ENCODE peak calls at places on chromosomes 2 and 18, in eight cellular contexts. Q, F, A, J, K, D, X and R are unnamed samples.
A peak's percentile ranks its signal among the peaks of the same experiment; 100 is the strongest.

GRCh38 chr2:205377324-205377723 is 305.0 kb upstream of the NRP2 start:
- DNase-seq in Q (no peak), F (no peak), A (no peak), J (no peak), K (no peak), D (no peak), X (no peak), R (no peak)

GRCh38 chr18:27778925-27779324 is 398.0 kb downstream of the CDH2 start:
- DNase-seq in Q (no peak), F (no peak), A (no peak), J (no peak), K (no peak), D (no peak), X (no peak), R (peak; percentile 2)

GRCh38 chr2:186716004-186716403 is 22.1 kb downstream of the FAM171B start:
- DNase-seq in Q (no peak), F (no peak), A (no peak), J (no peak), K (no peak), D (no peak), X (no peak), R (no peak)

GRCh38 chr2:228847684-228848083 is 423.4 kb downstream of the PID1 start:
- DNase-seq in Q (no peak), F (no peak), A (no peak), J (no peak), K (no peak), D (no peak), X (no peak), R (no peak)

GRCh38 chr2:33136570-33136969 is 189.8 kb downstream of the LTBP1 start:
- DNase-seq in Q (no peak), F (no peak), A (no peak), J (no peak), K (no peak), D (no peak), X (no peak), R (no peak)

GRCh38 chr2:241609859-241610793 is 26.8 kb downstream of the THAP4 start:
- DNase-seq in Q (peak; percentile 86), F (peak; percentile 93), A (peak; percentile 89), J (peak; percentile 95), K (peak; percentile 91), D (peak; percentile 91), X (peak; percentile 82), R (peak; percentile 99)

GRCh38 chr2:43438858-43439655 is 156.8 kb downstream of the THADA start:
- DNase-seq in Q (no peak), F (no peak), A (no peak), J (peak; percentile 62), K (no peak), D (no peak), X (no peak), R (no peak)

GRCh38 chr2:214607051-214607450 is 196.2 kb downstream of the VWC2L start:
- DNase-seq in Q (no peak), F (no peak), A (no peak), J (no peak), K (no peak), D (no peak), X (no peak), R (no peak)

GRCh38 chr2:227479865-227480475 is 8.0 kb downstream of the AGFG1 start:
- DNase-seq in Q (no peak), F (no peak), A (no peak), J (peak; percentile 65), K (no peak), D (no peak), X (no peak), R (no peak)

GRCh38 chr2:176079851-176080539 is 3.8 kb downstream of the EVX2 start:
- DNase-seq in Q (no peak), F (no peak), A (no peak), J (peak; percentile 91), K (no peak), D (no peak), X (no peak), R (peak; percentile 97)

GRCh38 chr2:23691576-23691975 is 235.3 kb downstream of the ATAD2B start:
- DNase-seq in Q (no peak), F (no peak), A (no peak), J (no peak), K (no peak), D (no peak), X (no peak), R (no peak)

GRCh38 chr2:38666578-38666926 is 638 bp downstream of the GALM start:
- DNase-seq in Q (no peak), F (no peak), A (no peak), J (peak; percentile 39), K (peak; percentile 38), D (peak; percentile 89), X (no peak), R (peak; percentile 34)

GRCh38 chr2:64797881-64798590 is 144.3 kb upstream of the SERTAD2 start:
- DNase-seq in Q (no peak), F (no peak), A (no peak), J (no peak), K (no peak), D (peak; percentile 32), X (no peak), R (no peak)

GRCh38 chr2:3285901-3286645 is 91.5 kb downstream of the EIPR1 start:
- DNase-seq in Q (no peak), F (peak; percentile 51), A (no peak), J (no peak), K (no peak), D (no peak), X (no peak), R (peak; percentile 65)

GRCh38 chr2:105431367-105432088 is 32.7 kb upstream of the FHL2 start:
- DNase-seq in Q (peak; percentile 77), F (no peak), A (peak; percentile 67), J (peak; percentile 40), K (no peak), D (no peak), X (peak; percentile 81), R (no peak)

GRCh38 chr2:130843321-130843985 is 6.7 kb downstream of the ARHGEF4 start:
- DNase-seq in Q (no peak), F (no peak), A (no peak), J (no peak), K (no peak), D (no peak), X (no peak), R (no peak)

GRCh38 chr2:234275515-234275914 is 221.4 kb downstream of the ARL4C start:
- DNase-seq in Q (no peak), F (no peak), A (no peak), J (no peak), K (no peak), D (no peak), X (no peak), R (no peak)

GRCh38 chr2:241950878-241951331 is 81.4 kb downstream of the RTP5 start:
- DNase-seq in Q (peak; percentile 72), F (peak; percentile 76), A (peak; percentile 74), J (peak; percentile 81), K (peak; percentile 41), D (peak; percentile 80), X (peak; percentile 79), R (peak; percentile 91)

GRCh38 chr2:27929916-27930486 is 39.5 kb downstream of the BABAM2 start:
- DNase-seq in Q (no peak), F (no peak), A (no peak), J (no peak), K (no peak), D (peak; percentile 52), X (no peak), R (no peak)

GRCh38 chr18:21914739-21915319 is 174.2 kb downstream of the MIB1 start:
- DNase-seq in Q (no peak), F (no peak), A (no peak), J (peak; percentile 70), K (no peak), D (peak; percentile 32), X (no peak), R (peak; percentile 39)

GRCh38 chr2:95279435-95280035 is 5.3 kb downstream of the PROM2 start:
- DNase-seq in Q (no peak), F (no peak), A (no peak), J (no peak), K (no peak), D (no peak), X (no peak), R (no peak)
- H3K27me3 ChIP-seq in Q (no peaks in the 10 kb centered on the region), F (no peaks in the 10 kb centered on the region), A (no peaks in the 10 kb centered on the region), J (no peaks in the 10 kb centered on the region), K (no peaks in the 10 kb centered on the region), D (no peaks in the 10 kb centered on the region), X (no peaks in the 10 kb centered on the region), R (no peaks in the 10 kb centered on the region)

DNA sequence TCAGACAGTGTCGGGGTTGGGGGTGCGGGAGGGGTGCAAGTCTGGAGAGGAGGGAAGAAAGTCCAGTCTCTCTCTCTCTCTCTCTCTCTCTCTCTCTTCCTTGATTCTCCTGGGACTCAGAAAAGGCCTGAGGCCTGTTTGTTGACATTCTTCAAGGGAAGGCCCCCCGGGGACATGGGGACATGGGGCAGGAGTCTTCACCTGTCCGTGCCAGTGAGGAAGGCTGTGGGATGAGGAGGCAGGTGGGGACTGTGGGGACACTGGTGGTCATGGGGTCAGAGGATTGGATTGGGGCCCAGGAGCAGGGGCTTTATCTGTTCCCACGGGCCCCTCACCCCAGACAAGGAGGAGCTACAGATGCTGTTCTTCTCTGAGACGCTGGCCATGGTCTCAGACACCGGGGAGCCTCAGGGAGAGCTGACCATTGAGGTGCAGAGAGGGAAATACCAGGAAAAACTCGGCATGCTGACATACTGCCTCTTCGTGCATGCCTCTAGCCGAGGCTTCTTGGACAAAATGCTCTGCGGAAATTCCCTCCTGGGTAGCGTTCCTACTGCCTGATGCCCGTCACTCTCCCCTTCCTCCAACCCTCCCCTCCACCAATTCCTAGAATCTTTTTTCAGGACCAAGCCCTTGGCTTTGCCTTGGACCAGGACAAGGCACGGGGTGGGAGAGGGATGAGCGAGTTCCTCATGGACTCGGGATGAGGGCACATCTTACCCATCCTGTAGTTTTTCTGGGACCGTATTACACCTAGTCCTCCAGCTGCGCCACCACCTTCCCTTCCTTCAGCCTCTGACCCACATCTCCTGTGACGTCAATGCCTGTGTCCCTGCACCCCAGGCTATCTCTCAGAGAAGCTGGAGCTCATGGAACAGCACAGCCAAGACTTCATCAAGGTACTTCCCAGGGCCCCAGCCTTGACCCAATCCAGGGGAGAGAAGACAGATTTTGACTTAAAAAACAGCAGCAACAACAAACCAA is 829 bp downstream of the CATIP start:
- DNase-seq in Q (no peak), F (no peak), A (no peak), J (no peak), K (no peak), D (no peak), X (no peak), R (peak; percentile 55)
- H3K4me3 ChIP-seq in Q (no peak overlapping the region), F (no peak overlapping the region), A (no peak overlapping the region), J (no peak overlapping the region), K (no peak overlapping the region), D (no peak overlapping the region), X (no peak overlapping the region), R (no peak overlapping the region)

GRCh38 chr2:60550984-60551240 is 2.5 kb downstream of the BCL11A start:
- DNase-seq in Q (no peak), F (no peak), A (no peak), J (no peak), K (no peak), D (no peak), X (no peak), R (no peak)
- H3K27me3 ChIP-seq in Q (peaks cover 99% of the 10 kb centered on the region), F (peaks cover 41% of the 10 kb centered on the region), A (no peaks in the 10 kb centered on the region), J (peaks cover 5% of the 10 kb centered on the region), K (peaks cover 58% of the 10 kb centered on the region), D (no peaks in the 10 kb centered on the region), X (peaks cover 7% of the 10 kb centered on the region), R (no peaks in the 10 kb centered on the region)

DNA sequence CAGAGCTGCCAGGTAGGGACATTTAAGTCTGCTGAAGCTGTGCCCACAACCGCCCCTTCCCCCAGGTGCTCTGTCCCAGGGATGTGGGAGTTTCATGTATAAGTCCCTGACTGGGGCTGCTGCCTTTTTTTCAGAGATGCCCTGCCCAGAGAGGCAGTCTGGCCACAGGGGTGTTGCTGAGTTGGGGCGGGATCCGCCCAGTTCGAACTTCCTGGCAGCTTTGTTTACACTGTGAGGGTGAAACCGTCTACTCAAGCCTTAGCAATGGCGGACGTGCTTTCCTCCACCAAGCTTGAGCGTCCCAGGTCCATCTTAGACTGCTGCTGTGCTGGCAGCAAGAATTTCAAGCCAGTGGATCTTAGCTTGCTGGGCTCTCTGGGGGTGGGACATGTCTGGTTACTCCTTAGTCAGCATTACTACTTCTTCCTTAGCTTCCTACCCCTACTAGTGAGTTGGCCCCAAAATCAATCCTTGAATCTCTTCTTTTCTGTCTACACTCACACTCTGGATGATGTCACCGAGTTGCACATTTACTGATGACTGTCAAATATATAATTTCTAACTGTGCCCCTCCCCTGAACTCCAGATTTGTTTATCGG is 31.8 kb upstream of the FSHR start:
- DNase-seq in Q (no peak), F (no peak), A (no peak), J (no peak), K (no peak), D (no peak), X (no peak), R (no peak)
- H3K4me3 ChIP-seq in Q (no peak overlapping the region), F (no peak overlapping the region), A (no peak overlapping the region), J (no peak overlapping the region), K (no peak overlapping the region), D (no peak overlapping the region), X (no peak overlapping the region), R (no peak overlapping the region)